ENCODE peak calls at places on chromosome 13, in five cellular contexts. F is body of pancreas, V is heart right ventricle, C is brain microvascular endothelial cell, O is PC-3. G is an unnamed sample.

GRCh38 chr13:28423010-28423409 is 71.9 kb downstream of the FLT1 start:
- DNase-seq in F (no peak), V (peak), C (no peak), O (no peak), G (no peak)

GRCh38 chr13:51614350-51614786 is 30.1 kb downstream of the WDFY2 start:
- DNase-seq in F (no peak), V (peak), C (no peak), O (no peak), G (no peak)

GRCh38 chr13:99322297-99323103 is 15.3 kb upstream of the GPR183 start:
- DNase-seq in F (no peak), V (no peak), C (peak), O (peak), G (no peak)

GRCh38 chr13:35882722-35883497 is 248.3 kb downstream of the DCLK1 start:
- DNase-seq in F (no peak), V (no peak), C (peak), O (peak), G (no peak)

GRCh38 chr13:70812481-70812880 is 704.2 kb upstream of the KLHL1 start:
- DNase-seq in F (no peak), V (no peak), C (peak), O (peak), G (no peak)

GRCh38 chr13:75648446-75648845 is 12.3 kb downstream of the LMO7 start:
- DNase-seq in F (no peak), V (no peak), C (no peak), O (no peak), G (no peak)

GRCh38 chr13:41130356-41130755 is 2.2 kb downstream of the KBTBD6 start:
- DNase-seq in F (no peak), V (no peak), C (no peak), O (no peak), G (no peak)

GRCh38 chr13:41917641-41918040 is 43.3 kb downstream of the VWA8 start:
- DNase-seq in F (no peak), V (no peak), C (peak), O (no peak), G (no peak)

GRCh38 chr13:23321534-23322241 is 111.8 kb downstream of the SACS start:
- DNase-seq in F (no peak), V (peak), C (peak), O (peak), G (no peak)

GRCh38 chr13:111479412-111479811 is 159.0 kb downstream of the TEX29 start:
- DNase-seq in F (no peak), V (no peak), C (no peak), O (no peak), G (no peak)

GRCh38 chr13:113110048-113110851 is 4.7 kb downstream of the F7 start:
- DNase-seq in F (no peak), V (no peak), C (no peak), O (no peak), G (no peak)
- H3K27ac ChIP-seq in F (no peak), V (no peak), C (no peak), O (no peak), G (no peak)

GRCh38 chr13:26991508-26992181 is 180.0 kb downstream of the USP12 start:
- DNase-seq in F (no peak), V (no peak), C (no peak), O (peak), G (peak)
- H3K27ac ChIP-seq in F (no peak), V (no peak), C (no peak), O (no peak), G (peak)

DNA sequence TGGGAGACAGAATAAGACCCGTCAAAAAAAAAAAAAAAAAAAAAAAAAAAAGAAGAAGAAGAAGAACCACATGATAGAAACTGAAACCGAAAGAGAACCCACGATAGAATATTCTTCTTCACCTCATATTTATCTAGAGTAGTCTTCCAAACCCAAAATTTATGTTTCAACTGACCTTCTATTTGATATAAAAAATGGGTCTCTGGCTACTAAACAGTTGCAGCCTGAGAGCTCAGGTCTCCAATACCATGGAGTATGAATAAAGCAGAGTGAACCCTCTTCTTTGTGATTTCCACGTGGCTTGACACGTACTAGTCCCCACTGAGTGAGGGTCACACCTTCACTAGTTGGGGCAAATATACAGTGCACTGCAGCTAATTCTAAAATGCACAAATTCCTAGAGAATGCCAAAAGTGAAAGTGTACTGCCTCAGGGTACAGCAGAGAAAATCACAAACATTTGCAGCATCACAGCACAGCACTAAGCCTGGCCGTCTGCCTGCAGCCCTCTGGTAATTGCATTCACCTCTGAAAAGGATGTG is 30.8 kb upstream of the RFC3 start:
- DNase-seq in F (no peak), V (no peak), C (no peak), O (no peak), G (no peak)
- H3K27ac ChIP-seq in F (no peak), V (peak), C (no peak), O (no peak), G (no peak)

DNA sequence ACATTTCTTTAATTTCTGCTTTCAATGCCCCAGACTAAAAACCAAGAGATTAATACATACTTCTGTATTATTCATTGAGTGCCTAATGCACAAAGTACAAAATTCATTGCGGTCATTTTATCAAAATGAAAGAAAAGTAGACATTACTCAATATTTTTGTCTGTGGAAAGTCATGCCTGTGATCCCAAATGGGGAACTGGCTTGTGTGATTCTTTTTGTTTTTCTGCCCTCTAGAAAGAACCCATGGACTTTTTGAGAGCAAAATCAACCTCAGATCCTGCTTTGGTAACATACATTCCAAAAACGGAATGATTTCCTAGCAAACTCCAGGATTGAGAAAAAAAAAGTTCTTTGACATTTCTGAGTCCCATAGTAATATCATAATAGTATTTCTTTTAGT is 102.2 kb upstream of the CSNK1A1L start:
- DNase-seq in F (no peak), V (no peak), C (peak), O (no peak), G (no peak)
- H3K27ac ChIP-seq in F (no peak), V (peak), C (peak), O (no peak), G (no peak)

GRCh38 chr13:77343841-77344240 is 16.9 kb upstream of the MYCBP2 start:
- DNase-seq in F (no peak), V (no peak), C (no peak), O (peak), G (no peak)
- H3K27ac ChIP-seq in F (no peak), V (no peak), C (no peak), O (no peak), G (no peak)

G was measured in stomach.